ENCODE peak calls at places on chromosomes 3 and 15, in nine cellular contexts. One of them, this sample, is unnamed.

GRCh38 chr15:89893027-89893426 is 767 bp downstream of the AP3S2 start:
- DNase-seq in IMR-90: peak; percentile 5
- DNase-seq in uterus: no peak
- DNase-seq in SJSA1: no peak
- DNase-seq in A549: no peak
- DNase-seq in cardiac muscle cell: no peak
- DNase-seq in sigmoid colon: no peak
- DNase-seq in HCT116: no peak
- DNase-seq in right cardiac atrium: no peak
- DNase-seq in this sample: no peak

GRCh38 chr3:56324473-56324872 is 143.8 kb downstream of the ERC2 start:
- DNase-seq in IMR-90: no peak
- DNase-seq in uterus: no peak
- DNase-seq in SJSA1: no peak
- DNase-seq in A549: no peak
- DNase-seq in cardiac muscle cell: no peak
- DNase-seq in sigmoid colon: no peak
- DNase-seq in HCT116: no peak
- DNase-seq in right cardiac atrium: no peak
- DNase-seq in this sample: no peak

GRCh38 chr3:66113542-66113941 is 74.8 kb upstream of the MAGI1 start:
- DNase-seq in IMR-90: no peak
- DNase-seq in uterus: no peak
- DNase-seq in SJSA1: no peak
- DNase-seq in A549: no peak
- DNase-seq in cardiac muscle cell: no peak
- DNase-seq in sigmoid colon: no peak
- DNase-seq in HCT116: no peak
- DNase-seq in right cardiac atrium: no peak
- DNase-seq in this sample: no peak

GRCh38 chr3:77426531-77426930 is 386.6 kb downstream of the ROBO2 start:
- DNase-seq in IMR-90: no peak
- DNase-seq in uterus: no peak
- DNase-seq in SJSA1: no peak
- DNase-seq in A549: no peak
- DNase-seq in cardiac muscle cell: no peak
- DNase-seq in sigmoid colon: no peak
- DNase-seq in HCT116: no peak
- DNase-seq in right cardiac atrium: no peak
- DNase-seq in this sample: no peak

GRCh38 chr15:88865498-88866099 is 29.7 kb downstream of the HAPLN3 start:
- DNase-seq in IMR-90: no peak
- DNase-seq in uterus: no peak
- DNase-seq in SJSA1: no peak
- DNase-seq in A549: no peak
- DNase-seq in cardiac muscle cell: no peak
- DNase-seq in sigmoid colon: no peak
- DNase-seq in HCT116: no peak
- DNase-seq in right cardiac atrium: no peak
- DNase-seq in this sample: no peak

GRCh38 chr3:111252795-111253194 is 181.2 kb downstream of the NECTIN3 start:
- DNase-seq in IMR-90: peak; percentile 51
- DNase-seq in uterus: no peak
- DNase-seq in SJSA1: no peak
- DNase-seq in A549: peak; percentile 56
- DNase-seq in cardiac muscle cell: peak; percentile 45
- DNase-seq in sigmoid colon: no peak
- DNase-seq in HCT116: no peak
- DNase-seq in right cardiac atrium: no peak
- DNase-seq in this sample: no peak

GRCh38 chr3:44208568-44208967 is 33.1 kb upstream of the TOPAZ1 start:
- DNase-seq in IMR-90: no peak
- DNase-seq in uterus: no peak
- DNase-seq in SJSA1: no peak
- DNase-seq in A549: no peak
- DNase-seq in cardiac muscle cell: no peak
- DNase-seq in sigmoid colon: no peak
- DNase-seq in HCT116: no peak
- DNase-seq in right cardiac atrium: no peak
- DNase-seq in this sample: no peak

GRCh38 chr3:189355115-189355480 is 183.3 kb downstream of the TPRG1 start:
- DNase-seq in IMR-90: no peak
- DNase-seq in uterus: no peak
- DNase-seq in SJSA1: no peak
- DNase-seq in A549: no peak
- DNase-seq in cardiac muscle cell: no peak
- DNase-seq in sigmoid colon: no peak
- DNase-seq in HCT116: no peak
- DNase-seq in right cardiac atrium: no peak
- DNase-seq in this sample: no peak

GRCh38 chr3:133991637-133992036 is 38.1 kb downstream of the SLCO2A1 start:
- DNase-seq in IMR-90: no peak
- DNase-seq in uterus: no peak
- DNase-seq in SJSA1: no peak
- DNase-seq in A549: no peak
- DNase-seq in cardiac muscle cell: no peak
- DNase-seq in sigmoid colon: peak; percentile 25
- DNase-seq in HCT116: no peak
- DNase-seq in right cardiac atrium: no peak
- DNase-seq in this sample: no peak

GRCh38 chr15:79290642-79291275 is 8.2 kb downstream of the ANKRD34C start:
- DNase-seq in IMR-90: no peak
- DNase-seq in uterus: no peak
- DNase-seq in SJSA1: no peak
- DNase-seq in A549: no peak
- DNase-seq in cardiac muscle cell: no peak
- DNase-seq in sigmoid colon: no peak
- DNase-seq in HCT116: no peak
- DNase-seq in right cardiac atrium: no peak
- DNase-seq in this sample: no peak

GRCh38 chr3:46010519-46011113 is 15.0 kb upstream of the FYCO1 start:
- DNase-seq in IMR-90: no peak
- DNase-seq in uterus: no peak
- DNase-seq in SJSA1: no peak
- DNase-seq in A549: no peak
- DNase-seq in cardiac muscle cell: no peak
- DNase-seq in sigmoid colon: no peak
- DNase-seq in HCT116: no peak
- DNase-seq in right cardiac atrium: no peak
- DNase-seq in this sample: no peak

GRCh38 chr15:101176625-101177024 is 75.2 kb downstream of the CHSY1 start:
- DNase-seq in IMR-90: peak; percentile 75
- DNase-seq in uterus: no peak
- DNase-seq in SJSA1: no peak
- DNase-seq in A549: peak; percentile 27
- DNase-seq in cardiac muscle cell: no peak
- DNase-seq in sigmoid colon: no peak
- DNase-seq in HCT116: no peak
- DNase-seq in right cardiac atrium: no peak
- DNase-seq in this sample: no peak

GRCh38 chr15:101435761-101436160 is 53.7 kb downstream of the PCSK6 start:
- DNase-seq in IMR-90: no peak
- DNase-seq in uterus: no peak
- DNase-seq in SJSA1: no peak
- DNase-seq in A549: no peak
- DNase-seq in cardiac muscle cell: no peak
- DNase-seq in sigmoid colon: no peak
- DNase-seq in HCT116: no peak
- DNase-seq in right cardiac atrium: no peak
- DNase-seq in this sample: no peak

GRCh38 chr3:98360681-98361080 is 7.0 kb downstream of the OR5K4 start:
- DNase-seq in IMR-90: no peak
- DNase-seq in uterus: no peak
- DNase-seq in SJSA1: no peak
- DNase-seq in A549: no peak
- DNase-seq in cardiac muscle cell: no peak
- DNase-seq in sigmoid colon: no peak
- DNase-seq in HCT116: no peak
- DNase-seq in right cardiac atrium: no peak
- DNase-seq in this sample: no peak

GRCh38 chr3:194782767-194783404 is 97.2 kb downstream of the FAM43A start:
- DNase-seq in IMR-90: peak; percentile 4
- DNase-seq in uterus: no peak
- DNase-seq in SJSA1: peak; percentile 49
- DNase-seq in A549: peak; percentile 6
- DNase-seq in cardiac muscle cell: no peak
- DNase-seq in sigmoid colon: no peak
- DNase-seq in HCT116: no peak
- DNase-seq in right cardiac atrium: no peak
- DNase-seq in this sample: no peak

GRCh38 chr15:39009740-39010139 is 445.1 kb upstream of the RASGRP1 start:
- DNase-seq in IMR-90: no peak
- DNase-seq in uterus: no peak
- DNase-seq in SJSA1: no peak
- DNase-seq in A549: no peak
- DNase-seq in cardiac muscle cell: no peak
- DNase-seq in sigmoid colon: no peak
- DNase-seq in HCT116: no peak
- DNase-seq in right cardiac atrium: no peak
- DNase-seq in this sample: no peak
- H3K9me3 ChIP-seq in IMR-90: peaks cover 10% of the 10 kb centered on the region
- H3K9me3 ChIP-seq in uterus: peaks cover 12% of the 10 kb centered on the region
- H3K9me3 ChIP-seq in SJSA1: peaks cover 4% of the 10 kb centered on the region
- H3K9me3 ChIP-seq in A549: peaks cover 37% of the 10 kb centered on the region
- H3K9me3 ChIP-seq in cardiac muscle cell: peaks cover 4% of the 10 kb centered on the region
- H3K9me3 ChIP-seq in sigmoid colon: no peaks in the 10 kb centered on the region
- H3K9me3 ChIP-seq in HCT116: peaks cover 11% of the 10 kb centered on the region
- H3K9me3 ChIP-seq in right cardiac atrium: no peaks in the 10 kb centered on the region
- H3K9me3 ChIP-seq in this sample: peaks cover 3% of the 10 kb centered on the region

GRCh38 chr3:52438579-52439425 is 6.1 kb downstream of the SEMA3G start:
- DNase-seq in IMR-90: no peak
- DNase-seq in uterus: no peak
- DNase-seq in SJSA1: no peak
- DNase-seq in A549: no peak
- DNase-seq in cardiac muscle cell: no peak
- DNase-seq in sigmoid colon: peak; percentile 24
- DNase-seq in HCT116: no peak
- DNase-seq in right cardiac atrium: no peak
- DNase-seq in this sample: peak; percentile 57
- H3K4me1 ChIP-seq in IMR-90: peaks cover 8% of the 10 kb centered on the region
- H3K4me1 ChIP-seq in uterus: no peaks in the 10 kb centered on the region
- H3K4me1 ChIP-seq in SJSA1: no peaks in the 10 kb centered on the region
- H3K4me1 ChIP-seq in A549: no peaks in the 10 kb centered on the region
- H3K4me1 ChIP-seq in cardiac muscle cell: peaks cover 7% of the 10 kb centered on the region
- H3K4me1 ChIP-seq in sigmoid colon: no peaks in the 10 kb centered on the region
- H3K4me1 ChIP-seq in HCT116: no peaks in the 10 kb centered on the region
- H3K4me1 ChIP-seq in right cardiac atrium: peaks cover 7% of the 10 kb centered on the region
- H3K4me1 ChIP-seq in this sample: no peaks in the 10 kb centered on the region

GRCh38 chr3:17135696-17136095 is 250.9 kb downstream of the PLCL2 start:
- DNase-seq in IMR-90: no peak
- DNase-seq in uterus: no peak
- DNase-seq in SJSA1: no peak
- DNase-seq in A549: no peak
- DNase-seq in cardiac muscle cell: no peak
- DNase-seq in sigmoid colon: no peak
- DNase-seq in HCT116: no peak
- DNase-seq in right cardiac atrium: no peak
- DNase-seq in this sample: no peak

GRCh38 chr3:17132286-17133115 is 247.7 kb downstream of the PLCL2 start:
- DNase-seq in IMR-90: no peak
- DNase-seq in uterus: no peak
- DNase-seq in SJSA1: no peak
- DNase-seq in A549: no peak
- DNase-seq in cardiac muscle cell: no peak
- DNase-seq in sigmoid colon: no peak
- DNase-seq in HCT116: no peak
- DNase-seq in right cardiac atrium: no peak
- DNase-seq in this sample: no peak

GRCh38 chr3:17130956-17131355 is 246.2 kb downstream of the PLCL2 start:
- DNase-seq in IMR-90: no peak
- DNase-seq in uterus: no peak
- DNase-seq in SJSA1: peak; percentile 5
- DNase-seq in A549: no peak
- DNase-seq in cardiac muscle cell: no peak
- DNase-seq in sigmoid colon: no peak
- DNase-seq in HCT116: no peak
- DNase-seq in right cardiac atrium: no peak
- DNase-seq in this sample: no peak

GRCh38 chr3:17136251-17136721 is 251.5 kb downstream of the PLCL2 start:
- DNase-seq in IMR-90: no peak
- DNase-seq in uterus: peak; percentile 49
- DNase-seq in SJSA1: no peak
- DNase-seq in A549: no peak
- DNase-seq in cardiac muscle cell: peak; percentile 52
- DNase-seq in sigmoid colon: no peak
- DNase-seq in HCT116: no peak
- DNase-seq in right cardiac atrium: peak; percentile 86
- DNase-seq in this sample: no peak

GRCh38 chr3:17133637-17134545 is 249.1 kb downstream of the PLCL2 start:
- DNase-seq in IMR-90: no peak
- DNase-seq in uterus: no peak
- DNase-seq in SJSA1: no peak
- DNase-seq in A549: no peak
- DNase-seq in cardiac muscle cell: no peak
- DNase-seq in sigmoid colon: no peak
- DNase-seq in HCT116: no peak
- DNase-seq in right cardiac atrium: peak; percentile 69
- DNase-seq in this sample: peak; percentile 62
- H3K9me3 ChIP-seq in IMR-90: no peaks in the 10 kb centered on the region
- H3K9me3 ChIP-seq in uterus: no peaks in the 10 kb centered on the region
- H3K9me3 ChIP-seq in SJSA1: no peaks in the 10 kb centered on the region
- H3K9me3 ChIP-seq in A549: no peaks in the 10 kb centered on the region
- H3K9me3 ChIP-seq in cardiac muscle cell: no peaks in the 10 kb centered on the region
- H3K9me3 ChIP-seq in sigmoid colon: no peaks in the 10 kb centered on the region
- H3K9me3 ChIP-seq in HCT116: no peaks in the 10 kb centered on the region
- H3K9me3 ChIP-seq in right cardiac atrium: no peaks in the 10 kb centered on the region
- H3K9me3 ChIP-seq in this sample: no peaks in the 10 kb centered on the region

GRCh38 chr15:68176601-68177000 is 28.5 kb downstream of the CALML4 start:
- DNase-seq in IMR-90: no peak
- DNase-seq in uterus: no peak
- DNase-seq in SJSA1: no peak
- DNase-seq in A549: no peak
- DNase-seq in cardiac muscle cell: no peak
- DNase-seq in sigmoid colon: no peak
- DNase-seq in HCT116: no peak
- DNase-seq in right cardiac atrium: no peak
- DNase-seq in this sample: no peak

GRCh38 chr15:68175527-68175926 is 29.6 kb downstream of the CALML4 start:
- DNase-seq in IMR-90: no peak
- DNase-seq in uterus: no peak
- DNase-seq in SJSA1: no peak
- DNase-seq in A549: no peak
- DNase-seq in cardiac muscle cell: no peak
- DNase-seq in sigmoid colon: no peak
- DNase-seq in HCT116: no peak
- DNase-seq in right cardiac atrium: no peak
- DNase-seq in this sample: no peak

GRCh38 chr15:68173119-68173518 is 32.0 kb downstream of the CALML4 start:
- DNase-seq in IMR-90: no peak
- DNase-seq in uterus: no peak
- DNase-seq in SJSA1: no peak
- DNase-seq in A549: no peak
- DNase-seq in cardiac muscle cell: no peak
- DNase-seq in sigmoid colon: no peak
- DNase-seq in HCT116: no peak
- DNase-seq in right cardiac atrium: no peak
- DNase-seq in this sample: no peak

DNA sequence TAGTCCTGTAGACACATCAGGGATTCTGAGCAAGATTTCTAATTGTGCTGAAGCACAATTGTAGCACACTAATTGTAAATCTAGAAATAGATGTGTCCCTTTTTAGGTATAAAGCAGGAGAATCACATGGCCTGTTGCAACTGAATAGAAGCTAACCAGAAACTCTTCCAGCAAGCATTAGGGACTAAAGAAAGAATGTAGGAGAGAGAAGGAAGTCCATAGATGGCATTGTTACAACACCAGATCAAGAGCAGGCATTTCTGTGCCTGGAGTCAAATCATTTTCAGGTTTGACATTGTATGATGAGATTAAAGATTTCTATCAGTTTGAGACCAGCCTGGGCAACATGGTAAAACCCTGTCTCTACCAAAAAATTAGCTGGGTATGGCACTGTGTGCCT is 27.4 kb downstream of the CALML4 start:
- DNase-seq in IMR-90: peak; percentile 61
- DNase-seq in uterus: no peak
- DNase-seq in SJSA1: no peak
- DNase-seq in A549: no peak
- DNase-seq in cardiac muscle cell: no peak
- DNase-seq in sigmoid colon: no peak
- DNase-seq in HCT116: no peak
- DNase-seq in right cardiac atrium: no peak
- DNase-seq in this sample: no peak
- H3K4me1 ChIP-seq in IMR-90: peaks cover 6% of the 10 kb centered on the region
- H3K4me1 ChIP-seq in uterus: no peaks in the 10 kb centered on the region
- H3K4me1 ChIP-seq in SJSA1: no peaks in the 10 kb centered on the region
- H3K4me1 ChIP-seq in A549: no peaks in the 10 kb centered on the region
- H3K4me1 ChIP-seq in cardiac muscle cell: peaks cover 7% of the 10 kb centered on the region
- H3K4me1 ChIP-seq in sigmoid colon: peaks cover 10% of the 10 kb centered on the region
- H3K4me1 ChIP-seq in HCT116: no peaks in the 10 kb centered on the region
- H3K4me1 ChIP-seq in right cardiac atrium: no peaks in the 10 kb centered on the region
- H3K4me1 ChIP-seq in this sample: no peaks in the 10 kb centered on the region

This sample was measured in aorta.